ENCODE peak calls at places on chromosomes 13 and 19, in nine cellular contexts. V is SW480; F is left lung; M is amygdala; K is myocyte; N is activated CD4-positive, alpha-beta T cell treated with anti-CD3 and anti-CD28 coated beads for 1 hour; H is NCI-H1105 treated with DMSO at 0.1 percent for 48 hours; G is glutamatergic neuron; A is stomach. L is an unnamed sample.
A peak's percentile ranks its signal among the peaks of the same experiment; 100 is the strongest.

GRCh38 chr19:56668676-56669075 is 2.9 kb downstream of the ZNF835 start:
- DNase-seq in H (no peak), A (no peak), K (no peak), F (no peak), V (no peak), G (no peak), M (no peak), N (no peak), L (no peak)

GRCh38 chr19:35303357-35303915 is 11.5 kb downstream of the MAG start:
- DNase-seq in N (no peak), V (no peak), K (no peak), G (no peak), H (no peak), A (no peak), M (no peak), F (peak; percentile 4), L (no peak)

GRCh38 chr13:52903320-52903719 is 54.9 kb upstream of the PCDH8 start:
- DNase-seq in A (no peak), G (no peak), F (no peak), H (no peak), N (no peak), V (no peak), K (no peak), M (no peak), L (no peak)

GRCh38 chr19:45455707-45456499 is 11.9 kb upstream of the FOSB start:
- DNase-seq in G (peak; percentile 36), V (peak; percentile 100), F (peak; percentile 95), K (peak; percentile 99), M (no peak), N (peak; percentile 43), A (peak; percentile 95), H (peak; percentile 18), L (no peak)

GRCh38 chr19:14048439-14049153 is 13.3 kb downstream of the PALM3 start:
- DNase-seq in N (peak; percentile 67), F (peak; percentile 87), K (peak; percentile 47), V (no peak), G (peak; percentile 78), A (peak; percentile 65), H (no peak), M (no peak), L (peak; percentile 23)

GRCh38 chr13:39036212-39036611 is 1.7 kb downstream of the PROSER1 start:
- DNase-seq in M (no peak), K (no peak), H (peak; percentile 2), N (no peak), A (no peak), F (no peak), V (peak; percentile 49), G (no peak), L (no peak)

GRCh38 chr19:49167857-49168409 is 10.3 kb downstream of the TRPM4 start:
- DNase-seq in K (no peak), H (no peak), F (no peak), M (no peak), A (no peak), V (no peak), G (no peak), N (no peak), L (no peak)

GRCh38 chr19:50817941-50818858 is 5.4 kb downstream of the KLK1 start:
- DNase-seq in F (peak; percentile 83), A (peak; percentile 48), M (no peak), N (no peak), H (peak; percentile 59), V (peak; percentile 90), G (peak; percentile 80), K (no peak), L (peak; percentile 23)

GRCh38 chr19:42254850-42255765 is at the start of gene ERF:
- DNase-seq in A (peak; percentile 96), V (peak; percentile 91), N (peak; percentile 93), H (peak; percentile 70), M (peak; percentile 90), G (peak; percentile 94), K (peak; percentile 91), F (peak; percentile 98), L (peak; percentile 90)

GRCh38 chr19:48023518-48023917 is 20.4 kb downstream of the CABP5 start:
- DNase-seq in M (no peak), K (no peak), G (no peak), V (no peak), N (no peak), A (no peak), H (no peak), F (no peak), L (no peak)

GRCh38 chr19:49186108-49186507 is 28.5 kb downstream of the TRPM4 start:
- DNase-seq in V (no peak), K (no peak), F (no peak), G (no peak), H (no peak), M (no peak), A (no peak), N (no peak), L (no peak)

GRCh38 chr19:952680-953500 is 27.1 kb downstream of the ARID3A start:
- DNase-seq in M (no peak), N (no peak), H (no peak), F (peak; percentile 59), K (no peak), A (no peak), V (no peak), G (no peak), L (no peak)

GRCh38 chr19:28010656-28011055 is 1202.3 kb downstream of the UQCRFS1 start:
- DNase-seq in M (no peak), H (no peak), N (no peak), V (no peak), F (no peak), G (no peak), K (no peak), A (peak; percentile 67), L (no peak)

GRCh38 chr13:25901460-25902376 is 150.1 kb downstream of the SHISA2 start:
- DNase-seq in G (no peak), H (no peak), M (no peak), K (peak; percentile 64), F (no peak), V (peak; percentile 68), N (no peak), A (no peak), L (no peak)

GRCh38 chr19:1105217-1105872 is 1.6 kb downstream of the GPX4 start:
- DNase-seq in N (no peak), G (no peak), F (no peak), K (no peak), V (no peak), M (no peak), A (no peak), H (no peak), L (no peak)

GRCh38 chr13:93726173-93727019 is 499.8 kb downstream of the GPC6 start:
- DNase-seq in H (no peak), G (no peak), V (no peak), F (no peak), K (no peak), M (no peak), A (no peak), N (no peak), L (no peak)

GRCh38 chr13:59823495-59823894 is 340.2 kb downstream of the DIAPH3 start:
- DNase-seq in N (no peak), K (peak; percentile 10), H (no peak), V (no peak), M (no peak), G (no peak), A (no peak), F (no peak), L (no peak)

GRCh38 chr19:50909240-50910070 is 1.7 kb downstream of the KLK4 start:
- DNase-seq in V (peak; percentile 85), H (peak; percentile 23), M (no peak), F (no peak), A (peak; percentile 29), N (no peak), K (no peak), G (peak; percentile 88), L (peak; percentile 11)

GRCh38 chr19:16168465-16169081 is 4.8 kb downstream of the CIB3 start:
- DNase-seq in N (no peak), K (no peak), F (no peak), M (no peak), H (no peak), A (no peak), G (no peak), V (no peak), L (no peak)

GRCh38 chr19:11191273-11191755 is 6.0 kb downstream of the KANK2 start:
- DNase-seq in V (peak; percentile 55), F (no peak), G (peak; percentile 66), M (no peak), A (peak; percentile 36), H (no peak), K (peak; percentile 100), N (no peak), L (no peak)

GRCh38 chr13:51202477-51203046 is 19.6 kb upstream of the FAM124A start:
- DNase-seq in V (no peak), H (no peak), G (no peak), M (no peak), K (no peak), F (no peak), A (no peak), N (no peak), L (no peak)

GRCh38 chr13:50320297-50320862 is 305.1 kb downstream of the KCNRG start:
- DNase-seq in A (no peak), G (no peak), K (peak; percentile 18), N (no peak), V (peak; percentile 46), H (no peak), F (no peak), M (no peak), L (no peak)

GRCh38 chr13:21717817-21718216 is 46.9 kb downstream of the FGF9 start:
- DNase-seq in F (no peak), V (peak; percentile 33), K (no peak), M (no peak), A (no peak), N (no peak), H (no peak), G (no peak), L (no peak)

GRCh38 chr13:60642552-60642951 is 245.5 kb downstream of the TDRD3 start:
- DNase-seq in G (no peak), K (peak; percentile 48), F (no peak), N (no peak), M (no peak), V (no peak), H (no peak), A (no peak), L (no peak)

GRCh38 chr13:106362637-106363036 is 172.8 kb downstream of the EFNB2 start:
- DNase-seq in F (no peak), A (no peak), N (no peak), V (no peak), M (no peak), G (no peak), K (no peak), H (no peak), L (no peak)

GRCh38 chr13:29571876-29572570 is 23.5 kb downstream of the SLC7A1 start:
- DNase-seq in F (no peak), N (no peak), V (no peak), H (no peak), A (no peak), M (no peak), G (no peak), K (no peak), L (no peak)

GRCh38 chr13:62110079-62110478 is 694.4 kb upstream of the PCDH20 start:
- DNase-seq in H (no peak), A (no peak), M (no peak), F (no peak), V (no peak), G (no peak), N (no peak), K (no peak), L (no peak)

GRCh38 chr13:95452376-95452775 is 100.1 kb upstream of the CLDN10 start:
- DNase-seq in H (no peak), A (no peak), V (no peak), N (no peak), M (no peak), G (no peak), F (no peak), K (no peak), L (no peak)

GRCh38 chr19:5125797-5126497 is 157.0 kb downstream of the KDM4B start:
- DNase-seq in N (no peak), V (no peak), K (no peak), A (no peak), M (no peak), G (no peak), F (no peak), H (no peak), L (no peak)

L was measured in NCI-H2171.